ENCODE peak calls at places on chromosome 4, in four cellular contexts. S is upper lobe of left lung, I is nephron progenitor cell, K is AG04449. X is an unnamed sample.

GRCh38 chr4:36010531-36010930 is 233.8 kb downstream of the ARAP2 start:
- DNase-seq in S (no peak), K (no peak), I (no peak), X (no peak)

GRCh38 chr4:76485450-76485849 is 50.4 kb downstream of the SHROOM3 start:
- DNase-seq in S (no peak), K (no peak), I (no peak), X (no peak)

GRCh38 chr4:125741825-125742452 is 427.2 kb downstream of the FAT4 start:
- DNase-seq in I (no peak), S (no peak), K (no peak), X (no peak)

GRCh38 chr4:42608551-42608950 is 48.4 kb downstream of the ATP8A1 start:
- DNase-seq in I (no peak), S (no peak), K (no peak), X (no peak)

GRCh38 chr4:88033309-88033708 is 25.9 kb downstream of the PKD2 start:
- DNase-seq in S (no peak), I (peak), K (no peak), X (peak)

GRCh38 chr4:126986828-126987227 is 645.9 kb upstream of the INTU start:
- DNase-seq in S (no peak), I (no peak), K (peak), X (no peak)

GRCh38 chr4:40675166-40675565 is 45.5 kb upstream of the RBM47 start:
- DNase-seq in I (no peak), S (no peak), K (no peak), X (no peak)

GRCh38 chr4:183996868-183997267 is 91.8 kb downstream of the STOX2 start:
- DNase-seq in S (no peak), K (peak), I (no peak), X (no peak)

GRCh38 chr4:145387079-145387478 is 94.6 kb upstream of the SMAD1 start:
- DNase-seq in K (no peak), S (no peak), I (no peak), X (no peak)

GRCh38 chr4:167688660-167689142 is 403.6 kb upstream of the ANXA10 start:
- DNase-seq in I (no peak), K (no peak), S (no peak), X (no peak)

GRCh38 chr4:119238068-119238722 is 25.7 kb downstream of the USP53 start:
- DNase-seq in K (no peak), S (no peak), I (no peak), X (no peak)

GRCh38 chr4:147117400-147117799 is 171.7 kb upstream of the TTC29 start:
- DNase-seq in I (no peak), S (no peak), K (no peak), X (no peak)

GRCh38 chr4:47367761-47368160 is 95.7 kb downstream of the COMMD8 start:
- DNase-seq in S (no peak), I (no peak), K (no peak), X (no peak)

GRCh38 chr4:183384983-183385382 is 59.5 kb upstream of the CDKN2AIP start:
- DNase-seq in I (no peak), K (no peak), S (no peak), X (no peak)

GRCh38 chr4:183074288-183074990 is 24.6 kb upstream of the WWC2 start:
- DNase-seq in I (no peak), S (no peak), K (no peak), X (no peak)

GRCh38 chr4:123217676-123218075 is 178.9 kb upstream of the SPRY1 start:
- DNase-seq in S (no peak), K (no peak), I (no peak), X (no peak)

GRCh38 chr4:95077864-95078263 is 320.1 kb downstream of the BMPR1B start:
- DNase-seq in K (no peak), I (no peak), S (no peak), X (no peak)

GRCh38 chr4:36523182-36523581 is 241.8 kb downstream of the DTHD1 start:
- DNase-seq in S (no peak), K (no peak), I (no peak), X (no peak)

GRCh38 chr4:90025248-90025647 is 101.9 kb upstream of the CCSER1 start:
- DNase-seq in S (no peak), K (no peak), I (no peak), X (no peak)

GRCh38 chr4:71147261-71147660 is 153.8 kb downstream of the DCK start:
- DNase-seq in I (no peak), S (no peak), K (no peak), X (no peak)

GRCh38 chr4:54315561-54315960 is 86.5 kb downstream of the PDGFRA start:
- DNase-seq in K (no peak), S (no peak), I (no peak), X (no peak)

GRCh38 chr4:139528377-139529005 is 27.5 kb downstream of the SETD7 start:
- DNase-seq in S (peak), I (no peak), K (peak), X (no peak)

GRCh38 chr4:139297001-139297410 is 4.3 kb upstream of the NAA15 start:
- DNase-seq in S (no peak), I (no peak), K (no peak), X (no peak)

GRCh38 chr4:37780444-37781133 is 45.9 kb upstream of the PGM2 start:
- DNase-seq in K (no peak), I (no peak), S (no peak), X (no peak)

GRCh38 chr4:36046026-36046425 is 198.3 kb downstream of the ARAP2 start:
- DNase-seq in I (no peak), S (no peak), K (no peak), X (no peak)

GRCh38 chr4:87005369-87005689 is 70.5 kb downstream of the AFF1 start:
- DNase-seq in I (no peak), S (no peak), K (no peak), X (no peak)

GRCh38 chr4:123488916-123489315 is 92.3 kb downstream of the SPRY1 start:
- DNase-seq in K (no peak), S (no peak), I (no peak), X (no peak)

GRCh38 chr4:38034986-38035882 is 75.0 kb downstream of the PTTG2 start:
- DNase-seq in I (no peak), K (no peak), S (no peak), X (peak)

GRCh38 chr4:178423366-178423765 is 981.1 kb upstream of the AGA start:
- DNase-seq in S (no peak), K (no peak), I (no peak), X (no peak)

GRCh38 chr4:139018971-139019758 is 3.6 kb downstream of the NOCT start:
- DNase-seq in I (no peak), S (no peak), K (no peak), X (no peak)

GRCh38 chr4:187158003-187158402 is 434.3 kb upstream of the FAT1 start:
- DNase-seq in K (no peak), I (no peak), S (peak), X (no peak)

GRCh38 chr4:651884-652642 is 22.0 kb downstream of the ATP5ME start:
- DNase-seq in S (peak), K (no peak), I (no peak), X (no peak)

DNA sequence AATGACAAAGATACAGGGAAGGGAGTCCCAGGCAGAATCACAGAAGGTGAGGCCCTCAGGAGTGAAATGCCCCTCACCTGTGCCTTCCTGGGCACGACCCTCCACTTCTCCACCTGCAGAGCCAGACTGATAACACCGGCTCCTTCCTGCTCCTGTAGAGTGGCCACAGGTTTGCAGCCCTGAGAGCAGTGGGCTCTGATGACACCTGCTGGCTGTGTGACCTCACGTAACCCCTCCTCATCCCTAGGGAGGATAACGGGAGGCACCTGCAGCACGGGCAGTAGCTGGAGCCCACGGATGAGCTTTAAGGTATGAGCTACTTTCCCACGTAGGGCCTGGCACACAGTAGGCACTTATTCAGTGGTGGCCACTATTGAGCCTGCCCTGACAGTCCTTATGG is 25.5 kb upstream of the MAN2B2 start:
- DNase-seq in K (no peak), I (no peak), S (no peak), X (no peak)
- TF ChIP-seq CTCF in K (no peak), I (no peak), S (no peak), X (no peak)

DNA sequence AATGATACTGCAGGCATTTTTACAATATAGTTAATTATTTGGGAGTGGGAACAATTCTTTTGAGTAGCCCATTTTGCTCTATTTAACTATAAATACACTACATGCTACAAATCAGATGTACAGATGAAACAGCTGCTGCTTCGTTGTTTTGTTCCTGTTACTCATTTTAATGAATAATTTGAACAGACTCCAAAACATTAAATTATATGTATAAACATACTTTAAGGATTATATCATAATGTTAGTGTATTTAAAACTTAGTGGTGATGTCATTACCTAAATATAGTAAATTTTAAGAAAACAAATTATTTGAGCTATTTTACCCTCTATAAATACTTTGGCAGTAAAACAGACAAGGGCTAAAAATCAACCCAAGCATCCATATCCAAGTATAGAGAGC is 60.7 kb downstream of the GAB1 start:
- DNase-seq in K (peak), I (no peak), S (no peak), X (no peak)
- TF ChIP-seq CTCF in K (no peak), I (no peak), S (no peak), X (no peak)

GRCh38 chr4:108834167-108834566 is 71.3 kb upstream of the ETNPPL start:
- DNase-seq in K (no peak), I (no peak), S (no peak), X (no peak)

GRCh38 chr4:108829981-108830492 is 67.2 kb upstream of the ETNPPL start:
- DNase-seq in K (no peak), I (no peak), S (no peak), X (no peak)

GRCh38 chr4:108834787-108835384 is 72.0 kb upstream of the ETNPPL start:
- DNase-seq in K (no peak), I (no peak), S (no peak), X (no peak)

GRCh38 chr4:108830509-108831244 is 67.8 kb upstream of the ETNPPL start:
- DNase-seq in I (no peak), K (no peak), S (no peak), X (no peak)

DNA sequence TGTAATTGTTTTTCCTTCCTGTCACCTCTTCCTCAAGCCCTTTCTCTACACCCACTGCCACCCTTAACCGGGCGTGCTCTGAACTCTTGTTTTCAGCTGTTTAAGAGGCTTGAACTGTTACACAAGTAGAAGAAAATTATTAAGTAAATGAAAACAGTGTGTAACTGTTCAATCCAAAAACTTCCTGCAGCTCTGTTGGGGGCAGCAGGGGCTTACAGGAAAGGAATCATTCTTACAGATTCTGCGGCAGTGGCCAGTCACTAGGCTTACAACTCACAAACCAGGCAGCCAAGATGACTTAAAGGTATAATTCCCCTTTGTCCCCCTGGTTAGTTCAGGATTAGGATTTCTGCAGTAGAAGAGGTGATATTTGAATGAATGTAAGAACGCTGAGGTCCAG is 70.2 kb upstream of the ETNPPL start:
- DNase-seq in I (no peak), K (no peak), S (no peak), X (no peak)
- TF ChIP-seq CTCF in I (no peak), K (no peak), S (no peak), X (peak)

GRCh38 chr4:142719854-142720541 is 126.1 kb downstream of the INPP4B start:
- DNase-seq in S (no peak), I (no peak), K (no peak), X (no peak)
- TF ChIP-seq CTCF in S (no peak), I (peak), K (peak), X (peak)

GRCh38 chr4:85244638-85245037 is 230.3 kb upstream of the ARHGAP24 start:
- DNase-seq in S (no peak), I (no peak), K (no peak), X (no peak)

GRCh38 chr4:85246055-85246454 is 228.9 kb upstream of the ARHGAP24 start:
- DNase-seq in S (peak), K (no peak), I (no peak), X (no peak)

GRCh38 chr4:85243857-85244256 is 231.1 kb upstream of the ARHGAP24 start:
- DNase-seq in I (no peak), S (no peak), K (no peak), X (no peak)
- TF ChIP-seq CTCF in I (no peak), S (no peak), K (no peak), X (no peak)

DNA sequence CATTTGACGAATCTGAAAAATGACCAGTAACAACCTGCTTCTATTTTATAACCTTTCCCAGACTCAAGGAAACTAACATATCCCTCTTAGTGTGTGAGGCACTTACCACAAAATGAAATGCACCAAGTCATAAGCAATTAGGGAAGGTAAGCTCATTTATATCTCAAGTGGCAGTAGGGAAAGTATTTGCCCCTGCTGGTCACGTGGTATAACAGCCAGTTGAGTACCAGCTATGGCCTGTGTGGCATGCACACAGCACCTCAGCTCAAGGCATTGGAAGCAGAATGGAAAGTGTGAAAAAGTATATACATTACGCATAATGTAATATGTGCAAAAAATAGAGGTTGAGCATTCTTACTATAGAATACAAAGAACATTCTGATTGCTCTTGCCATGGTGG is 178.3 kb upstream of the GYPA start:
- DNase-seq in K (no peak), I (no peak), S (no peak), X (no peak)
- TF ChIP-seq CTCF in K (no peak), I (no peak), S (no peak), X (no peak)

GRCh38 chr4:175633310-175633709 is 178.8 kb downstream of the GPM6A start:
- DNase-seq in K (no peak), I (no peak), S (no peak), X (no peak)
- TF ChIP-seq CTCF in K (no peak), I (no peak), S (no peak), X (no peak)

DNA sequence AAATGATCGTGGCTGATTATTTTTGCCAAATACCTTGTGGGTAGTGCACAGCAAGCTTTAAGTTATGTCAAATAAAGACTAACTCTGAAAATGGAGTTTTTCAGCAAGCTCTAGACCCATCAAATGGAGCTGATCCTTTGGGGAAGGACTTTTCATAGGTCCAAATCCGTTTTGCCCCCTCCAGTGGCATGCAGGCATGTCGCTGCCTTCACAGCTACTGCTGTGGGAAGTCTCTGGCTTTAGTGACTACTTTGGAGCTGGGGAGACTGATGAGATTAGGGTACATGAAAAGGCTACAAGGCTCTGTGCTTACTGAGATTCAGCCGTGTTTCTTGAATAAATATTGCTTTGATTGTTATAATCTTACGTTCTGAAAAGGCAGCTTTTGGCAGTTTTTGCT is 106.6 kb upstream of the HS3ST1 start:
- DNase-seq in I (no peak), K (no peak), S (no peak), X (no peak)
- TF ChIP-seq CTCF in I (no peak), K (no peak), S (no peak), X (no peak)

GRCh38 chr4:108181704-108182103 is 13.0 kb upstream of the LEF1 start:
- DNase-seq in S (no peak), K (no peak), I (no peak), X (no peak)
- TF ChIP-seq CTCF in S (no peak), K (no peak), I (no peak), X (peak)